ENCODE peak calls at places on chromosome 6, in seven cellular contexts. G is AG09309; Y is central memory CD4-positive, alpha-beta T cell; R is caudate nucleus; O is M059J; L is osteoblast; S is EH. W is an unnamed sample.

GRCh38 chr6:170307080-170307545 is 555 bp downstream of the FAM120B start:
- DNase-seq in G (no peak), Y (no peak), R (no peak), O (no peak), L (peak; percentile 60), S (no peak), W (no peak)

GRCh38 chr6:129084406-129084805 is 201.5 kb downstream of the LAMA2 start:
- DNase-seq in G (no peak), Y (no peak), R (no peak), O (no peak), L (no peak), S (no peak), W (no peak)

GRCh38 chr6:5638666-5639065 is 368.1 kb downstream of the NRN1 start:
- DNase-seq in G (no peak), Y (no peak), R (peak; percentile 26), O (no peak), L (no peak), S (no peak), W (no peak)

GRCh38 chr6:169982461-169983386 is 231.3 kb downstream of the ERMARD start:
- DNase-seq in G (no peak), Y (no peak), R (no peak), O (no peak), L (no peak), S (no peak), W (no peak)

GRCh38 chr6:111724505-111724904 is 118.8 kb upstream of the TRAF3IP2 start:
- DNase-seq in G (no peak), Y (peak; percentile 43), R (no peak), O (no peak), L (no peak), S (no peak), W (no peak)

GRCh38 chr6:157558049-157558448 is 177.1 kb downstream of the ZDHHC14 start:
- DNase-seq in G (no peak), Y (no peak), R (no peak), O (no peak), L (no peak), S (peak; percentile 8), W (no peak)

GRCh38 chr6:1609662-1610496 is at the start of gene FOXC1:
- DNase-seq in G (peak; percentile 85), Y (no peak), R (peak; percentile 22), O (peak; percentile 97), L (peak; percentile 100), S (peak; percentile 95), W (peak; percentile 83)

GRCh38 chr6:3406928-3407809 is 49.7 kb downstream of the SLC22A23 start:
- DNase-seq in G (no peak), Y (no peak), R (no peak), O (no peak), L (no peak), S (no peak), W (no peak)

GRCh38 chr6:169620171-169621125 is 81.4 kb downstream of the WDR27 start:
- DNase-seq in G (no peak), Y (no peak), R (no peak), O (peak; percentile 93), L (no peak), S (peak; percentile 85), W (no peak)

GRCh38 chr6:133730881-133731280 is 158.0 kb upstream of the TCF21 start:
- DNase-seq in G (no peak), Y (no peak), R (no peak), O (peak; percentile 34), L (no peak), S (peak; percentile 58), W (no peak)

GRCh38 chr6:1654095-1654494 is 44.4 kb downstream of the FOXC1 start:
- DNase-seq in G (no peak), Y (no peak), R (no peak), O (no peak), L (no peak), S (no peak), W (no peak)

GRCh38 chr6:53811082-53811481 is 16.3 kb downstream of the LRRC1 start:
- DNase-seq in G (no peak), Y (no peak), R (no peak), O (peak; percentile 76), L (peak; percentile 49), S (peak; percentile 10), W (peak; percentile 65)

GRCh38 chr6:36629792-36630191 is 35.6 kb downstream of the SRSF3 start:
- DNase-seq in G (no peak), Y (no peak), R (no peak), O (no peak), L (no peak), S (no peak), W (no peak)

GRCh38 chr6:143055213-143055612 is 5.5 kb upstream of the AIG1 start:
- DNase-seq in G (no peak), Y (no peak), R (no peak), O (no peak), L (no peak), S (peak; percentile 45), W (no peak)